ENCODE peak calls at places on chromosomes 4 and X, in ten cellular contexts. G is HTR-8/SVneo; C is ELR; Z is gastrocnemius medialis; Y is endothelial cell; H is AG20443; R is WERI-Rb-1; J is effector CD8-positive, alpha-beta T cell; S is KG1; O is neural crest cell. W is an unnamed sample.

GRCh38 chr4:165765053-165765452 is 108.0 kb upstream of the TLL1 start:
- DNase-seq in C (no peak), O (no peak), Y (no peak), S (no peak), Z (no peak), H (no peak), G (no peak), R (no peak), J (no peak), W (no peak)

GRCh38 chr4:85787133-85787532 is 312.2 kb downstream of the ARHGAP24 start:
- DNase-seq in Y (no peak), J (no peak), O (no peak), R (no peak), S (no peak), Z (no peak), C (peak), G (no peak), H (peak), W (no peak)

GRCh38 chrX:72062890-72063289 is 68.8 kb downstream of the RTL5 start:
- DNase-seq in O (no peak), R (no peak), S (no peak), H (no peak), J (no peak), Z (peak), Y (no peak), C (no peak), G (no peak), W (no peak)

GRCh38 chr4:1549638-1550035 is 134.5 kb downstream of the FAM53A start:
- DNase-seq in H (no peak), G (no peak), O (no peak), C (no peak), R (no peak), S (no peak), J (no peak), Z (no peak), Y (no peak), W (no peak)

GRCh38 chr4:107863416-107863815 is 38.7 kb downstream of the SGMS2 start:
- DNase-seq in J (no peak), S (no peak), Z (no peak), Y (no peak), C (peak), R (no peak), H (no peak), O (no peak), G (no peak), W (no peak)

GRCh38 chrX:10106801-10107200 is 50.0 kb upstream of the CLCN4 start:
- DNase-seq in Y (no peak), G (no peak), R (no peak), Z (no peak), S (no peak), J (peak), O (no peak), C (no peak), H (no peak), W (no peak)

GRCh38 chr4:27702710-27703431 is 842.2 kb downstream of the STIM2 start:
- DNase-seq in J (no peak), G (peak), Y (peak), H (no peak), C (peak), R (peak), S (no peak), Z (no peak), O (peak), W (peak)

GRCh38 chr4:75344915-75345314 is 169.3 kb downstream of the RCHY1 start:
- DNase-seq in S (no peak), C (peak), R (no peak), Y (no peak), G (peak), Z (no peak), H (peak), O (no peak), J (no peak), W (no peak)

GRCh38 chr4:99885063-99885664 is 9.1 kb downstream of the LAMTOR3 start:
- DNase-seq in R (peak), O (no peak), Y (peak), C (peak), Z (no peak), J (no peak), S (peak), G (no peak), H (peak), W (peak)

GRCh38 chr4:173415885-173416658 is 17.2 kb upstream of the SCRG1 start:
- DNase-seq in G (no peak), C (no peak), Y (no peak), Z (peak), J (no peak), H (peak), S (no peak), O (no peak), R (no peak), W (no peak)

GRCh38 chrX:73525928-73526690 is 36.9 kb upstream of the CHIC1 start:
- DNase-seq in G (no peak), O (no peak), Y (no peak), J (no peak), Z (no peak), C (peak), R (no peak), H (no peak), S (no peak), W (no peak)

GRCh38 chrX:124347242-124347641 is 879 bp downstream of the SH2D1A start:
- DNase-seq in R (no peak), Y (no peak), C (no peak), H (no peak), Z (no peak), J (peak), O (no peak), G (no peak), S (no peak), W (no peak)

GRCh38 chr4:6092131-6092530 is 73.9 kb upstream of the C4orf50 start:
- DNase-seq in S (no peak), G (no peak), J (no peak), C (no peak), H (no peak), R (no peak), O (no peak), Y (no peak), Z (no peak), W (no peak)

GRCh38 chr4:101954975-101955678 is 164.6 kb downstream of the BANK1 start:
- DNase-seq in Z (no peak), G (no peak), J (no peak), R (peak), O (no peak), Y (no peak), H (no peak), C (no peak), S (no peak), W (peak)

GRCh38 chr4:165378763-165379631 is at the start of gene CPE:
- DNase-seq in Y (peak), G (peak), S (peak), R (peak), O (peak), Z (peak), H (peak), C (peak), J (peak), W (peak)

GRCh38 chrX:68724531-68725020 is 77.1 kb downstream of the STARD8 start:
- DNase-seq in C (no peak), R (no peak), Y (no peak), J (no peak), S (no peak), Z (no peak), H (no peak), O (no peak), G (no peak), W (no peak)

GRCh38 chrX:139890991-139891700 is 41.7 kb downstream of the ATP11C start:
- DNase-seq in Z (no peak), J (no peak), H (peak), G (no peak), C (peak), S (no peak), O (no peak), Y (no peak), R (no peak), W (peak)

GRCh38 chr4:128973384-128973783 is 120.0 kb downstream of the SCLT1 start:
- DNase-seq in H (no peak), J (no peak), C (no peak), O (no peak), R (no peak), Y (no peak), G (no peak), Z (no peak), S (no peak), W (no peak)

GRCh38 chr4:172009461-172009860 is 196.3 kb downstream of the GALNTL6 start:
- DNase-seq in Y (no peak), Z (no peak), H (no peak), S (no peak), G (no peak), O (no peak), R (no peak), C (peak), J (no peak), W (no peak)

GRCh38 chr4:92629302-92629701 is 325.5 kb downstream of the GRID2 start:
- DNase-seq in S (no peak), Y (no peak), C (no peak), G (no peak), Z (no peak), R (no peak), H (no peak), J (no peak), O (no peak), W (no peak)

GRCh38 chr4:151992301-151992700 is 231.5 kb upstream of the GATB start:
- DNase-seq in C (no peak), Y (no peak), R (no peak), G (no peak), H (peak), Z (no peak), S (no peak), O (no peak), J (no peak), W (no peak)

GRCh38 chrX:46860536-46860935 is 23.7 kb downstream of the RP2 start:
- DNase-seq in G (no peak), O (no peak), J (no peak), H (no peak), S (no peak), Y (no peak), Z (no peak), C (no peak), R (no peak), W (no peak)

GRCh38 chr4:139229534-139230039 is 50.4 kb downstream of the MGARP start:
- DNase-seq in J (no peak), Y (no peak), S (peak), G (peak), O (no peak), C (peak), R (no peak), Z (no peak), H (peak), W (peak)

GRCh38 chrX:118976599-118977340 is 2.4 kb downstream of the LONRF3 start:
- DNase-seq in Y (peak), S (no peak), R (peak), Z (peak), G (no peak), O (no peak), H (peak), J (no peak), C (peak), W (peak)

GRCh38 chr4:11397146-11397545 is 31.5 kb downstream of the HS3ST1 start:
- DNase-seq in Y (no peak), R (no peak), C (no peak), J (no peak), S (no peak), O (no peak), G (no peak), H (no peak), Z (no peak), W (no peak)

GRCh38 chr4:138892483-138893386 is 122.8 kb upstream of the NOCT start:
- DNase-seq in H (peak), R (no peak), Z (no peak), J (no peak), O (no peak), Y (no peak), G (no peak), C (no peak), S (no peak), W (no peak)

GRCh38 chr4:100261346-100261745 is 71.1 kb upstream of the DDIT4L start:
- DNase-seq in R (no peak), Y (no peak), Z (no peak), G (no peak), H (no peak), C (no peak), S (no peak), J (no peak), O (no peak), W (no peak)

GRCh38 chrX:16662402-16662801 is 12.4 kb downstream of the S100G start:
- DNase-seq in G (no peak), Z (no peak), R (no peak), J (no peak), Y (no peak), O (no peak), S (no peak), H (no peak), C (no peak), W (no peak)

GRCh38 chrX:118338930-118339329 is 7.0 kb upstream of the WDR44 start:
- DNase-seq in Z (no peak), R (no peak), H (no peak), Y (no peak), G (no peak), S (no peak), O (no peak), C (no peak), J (no peak), W (no peak)